ENCODE peak calls at places on chromosomes 16 and 17, in seven cellular contexts. O is transverse colon, R is GM12878, U is prostate gland, B is HCT116, C is HepG2, K is stomach. F is an unnamed sample. For H3K9me3, the result is how much of the 10 kb centered on the place peaks cover.

GRCh38 chr16:30085247-30085646 is 6.5 kb downstream of the TBX6 start:
- DNase-seq in B (no peak), R (no peak), C (no peak), K (no peak), O (no peak), U (no peak), F (no peak)

GRCh38 chr17:4750606-4751005 is 10.9 kb upstream of the CXCL16 start:
- DNase-seq in C (no peak), O (no peak), U (no peak), R (no peak), B (no peak), K (no peak), F (no peak)

GRCh38 chr17:75241143-75241430 is 20.3 kb downstream of the GGA3 start:
- DNase-seq in K (no peak), U (no peak), O (no peak), C (no peak), B (no peak), R (no peak), F (no peak)

GRCh38 chr17:750431-751037 is 1.5 kb downstream of the GEMIN4 start:
- DNase-seq in K (no peak), U (no peak), O (no peak), C (no peak), B (no peak), R (no peak), F (no peak)

GRCh38 chr17:80190716-80191115 is 20.9 kb downstream of the CARD14 start:
- DNase-seq in R (no peak), C (no peak), B (no peak), O (no peak), K (no peak), U (no peak), F (no peak)

GRCh38 chr17:78034429-78035091 is 76.1 kb downstream of the TNRC6C start:
- DNase-seq in U (no peak), R (no peak), B (peak), C (no peak), O (no peak), K (no peak), F (no peak)

GRCh38 chr17:4514206-4514605 is 15.5 kb downstream of the SPNS2 start:
- DNase-seq in C (no peak), B (no peak), R (no peak), K (peak), U (peak), O (no peak), F (peak)

GRCh38 chr16:30666681-30667080 is 8.4 kb downstream of the FBRS start:
- DNase-seq in O (no peak), B (no peak), R (no peak), U (no peak), K (no peak), C (no peak), F (no peak)

GRCh38 chr16:68069511-68070248 is 15.5 kb upstream of the NFATC3 start:
- DNase-seq in R (no peak), C (no peak), B (no peak), K (no peak), O (peak), U (no peak), F (no peak)

GRCh38 chr16:86880316-86881117 is 302.2 kb downstream of the FOXL1 start:
- DNase-seq in B (no peak), C (no peak), R (no peak), O (no peak), K (no peak), U (no peak), F (no peak)

GRCh38 chr17:10316986-10317834 is 55.6 kb downstream of the MYH13 start:
- DNase-seq in U (peak), K (peak), C (peak), B (peak), R (no peak), O (peak), F (peak)

GRCh38 chr17:13792314-13792713 is 190.6 kb upstream of the HS3ST3A1 start:
- DNase-seq in C (no peak), K (no peak), U (no peak), O (no peak), B (no peak), R (no peak), F (no peak)

GRCh38 chr16:50096791-50097190 is 31.0 kb downstream of the HEATR3 start:
- DNase-seq in U (no peak), B (no peak), R (no peak), C (no peak), K (no peak), O (no peak), F (no peak)

GRCh38 chr16:19177111-19177747 is 9.2 kb downstream of the SYT17 start:
- DNase-seq in U (no peak), O (no peak), K (no peak), B (no peak), R (no peak), C (peak), F (no peak)

GRCh38 chr16:69922200-69922599 is 28.9 kb upstream of the CLEC18A start:
- DNase-seq in R (no peak), C (no peak), B (no peak), K (no peak), O (no peak), U (no peak), F (no peak)

GRCh38 chr17:79294459-79295071 is 219.9 kb downstream of the ENGASE start:
- DNase-seq in U (peak), B (no peak), C (peak), O (peak), K (peak), R (no peak), F (no peak)

GRCh38 chr17:77449908-77450741 is 309.4 kb downstream of the SEC14L1 start:
- DNase-seq in U (peak), K (peak), R (no peak), O (peak), C (peak), B (no peak), F (peak)

GRCh38 chr16:71188956-71189712 is 41.4 kb downstream of the HYDIN start:
- DNase-seq in R (no peak), B (no peak), K (no peak), U (no peak), C (no peak), O (no peak), F (no peak)

GRCh38 chr16:58451945-58452401 is 48.0 kb upstream of the NDRG4 start:
- DNase-seq in K (no peak), R (no peak), O (no peak), C (peak), B (no peak), U (no peak), F (no peak)

GRCh38 chr17:48970224-48970623 is 1.8 kb upstream of the GIP start:
- DNase-seq in B (no peak), K (no peak), O (no peak), R (no peak), C (no peak), U (no peak), F (peak)

GRCh38 chr16:515963-516226 is 11.6 kb upstream of the CAPN15 start:
- DNase-seq in C (no peak), B (no peak), O (no peak), R (no peak), K (no peak), U (no peak), F (no peak)

GRCh38 chr17:56823848-56824247 is 9.9 kb downstream of the C17orf67 start:
- DNase-seq in B (no peak), R (no peak), C (no peak), U (no peak), O (no peak), K (no peak), F (no peak)
- H3K9me3 ChIP-seq in B (under half), R (under half), C (under half), U (under half), O (under half), K (under half), F (under half)

GRCh38 chr17:59840908-59841666 is 51.7 kb downstream of the TUBD1 start:
- DNase-seq in C (no peak), U (no peak), B (no peak), R (no peak), O (no peak), K (no peak), F (no peak)
- TF ChIP-seq POLR2AphosphoS5 in C (peak), U (peak), B (peak), R (peak), O (peak), K (no peak), F (peak)

GRCh38 chr16:77991701-77992100 is 30.6 kb upstream of the CLEC3A start:
- DNase-seq in R (no peak), C (no peak), B (no peak), U (no peak), O (no peak), K (no peak), F (no peak)
- H3K9me3 ChIP-seq in R (under half), C (under half), B (under half), U (under half), O (under half), K (under half), F (under half)

GRCh38 chr16:78892925-78893324 is 707.6 kb downstream of the MAF start:
- DNase-seq in K (no peak), B (no peak), U (no peak), C (no peak), R (no peak), O (no peak), F (no peak)
- TF ChIP-seq POLR2AphosphoS5 in K (no peak), B (no peak), U (no peak), C (no peak), R (no peak), O (no peak), F (no peak)

GRCh38 chr17:28204751-28205150 is 114.2 kb upstream of the TMEM97 start:
- DNase-seq in R (no peak), K (no peak), O (no peak), U (no peak), C (no peak), B (no peak), F (no peak)
- H3K9me3 ChIP-seq in R (under half), K (under half), O (under half), U (under half), C (under half), B (under half), F (under half)

DNA sequence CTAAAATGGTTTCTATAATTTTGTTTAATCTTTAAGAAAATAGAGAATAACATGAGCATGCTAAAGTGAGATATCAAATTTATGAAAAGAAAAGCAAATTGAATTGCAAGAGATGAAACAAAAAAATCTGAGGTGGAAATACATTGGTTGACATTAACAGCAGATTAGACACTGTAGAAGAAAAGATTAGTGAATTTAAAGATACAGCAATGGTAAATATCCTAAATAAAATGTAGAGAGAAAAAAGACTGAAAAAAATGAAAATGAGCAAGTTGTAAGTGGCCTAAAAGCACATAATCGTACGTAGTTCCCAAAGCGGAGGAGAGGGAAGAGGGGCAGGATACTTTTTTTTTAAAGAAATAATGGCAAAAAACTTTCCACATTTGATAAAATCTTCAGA is 30.5 kb upstream of the ALDH3A2 start:
- DNase-seq in O (no peak), B (no peak), C (no peak), K (no peak), R (no peak), U (no peak), F (no peak)
- TF ChIP-seq POLR2AphosphoS5 in O (no peak), B (no peak), C (no peak), K (no peak), R (no peak), U (no peak), F (no peak)

GRCh38 chr16:65774350-65774749 is 592.1 kb upstream of the CDH5 start:
- DNase-seq in R (no peak), C (no peak), K (no peak), U (no peak), B (no peak), O (no peak), F (no peak)

GRCh38 chr16:65779196-65779595 is 587.3 kb upstream of the CDH5 start:
- DNase-seq in C (no peak), R (no peak), O (no peak), B (no peak), K (no peak), U (no peak), F (no peak)

GRCh38 chr16:65773319-65773874 is 593.1 kb upstream of the CDH5 start:
- DNase-seq in K (no peak), B (no peak), U (no peak), O (no peak), R (no peak), C (no peak), F (no peak)

GRCh38 chr16:65772134-65772732 is 594.3 kb upstream of the CDH5 start:
- DNase-seq in B (no peak), C (no peak), K (no peak), O (no peak), U (no peak), R (no peak), F (no peak)

GRCh38 chr16:65776639-65777183 is 589.8 kb upstream of the CDH5 start:
- DNase-seq in K (no peak), R (no peak), O (no peak), B (no peak), U (no peak), C (no peak), F (no peak)
- H3K9me3 ChIP-seq in K (under half), R (under half), O (under half), B (under half), U (under half), C (under half), F (under half)